ENCODE peak calls at places on chromosomes 11 and 22, in four cellular contexts. One of them, this sample, is unnamed.

GRCh38 chr11:47986742-47987141 is 6.4 kb downstream of the PTPRJ start:
- DNase-seq in M059J: peak
- DNase-seq in SHP77: no peak
- DNase-seq in globus pallidus: no peak
- DNase-seq in this sample: no peak

GRCh38 chr11:123231263-123231662 is 36.2 kb upstream of the CLMP start:
- DNase-seq in M059J: no peak
- DNase-seq in SHP77: no peak
- DNase-seq in globus pallidus: no peak
- DNase-seq in this sample: peak

GRCh38 chr11:1826552-1827094 is 8.2 kb upstream of the SYT8 start:
- DNase-seq in M059J: peak
- DNase-seq in SHP77: no peak
- DNase-seq in globus pallidus: no peak
- DNase-seq in this sample: peak

GRCh38 chr11:132910016-132910760 is 622.1 kb downstream of the OPCML start:
- DNase-seq in M059J: no peak
- DNase-seq in SHP77: no peak
- DNase-seq in globus pallidus: no peak
- DNase-seq in this sample: no peak

GRCh38 chr22:39946571-39947407 is 13.4 kb upstream of the TMA7B start:
- DNase-seq in M059J: no peak
- DNase-seq in SHP77: peak
- DNase-seq in globus pallidus: peak
- DNase-seq in this sample: no peak

GRCh38 chr11:123063396-123064267 is 1.7 kb upstream of the HSPA8 start:
- DNase-seq in M059J: peak
- DNase-seq in SHP77: peak
- DNase-seq in globus pallidus: peak
- DNase-seq in this sample: peak

GRCh38 chr22:42294034-42294985 is 23.9 kb upstream of the TCF20 start:
- DNase-seq in M059J: peak
- DNase-seq in SHP77: no peak
- DNase-seq in globus pallidus: no peak
- DNase-seq in this sample: peak

GRCh38 chr11:14149683-14150082 is 187.2 kb downstream of the SPON1 start:
- DNase-seq in M059J: no peak
- DNase-seq in SHP77: no peak
- DNase-seq in globus pallidus: no peak
- DNase-seq in this sample: no peak

GRCh38 chr22:20159088-20159487 is 8.2 kb upstream of the CCDC188 start:
- DNase-seq in M059J: no peak
- DNase-seq in SHP77: no peak
- DNase-seq in globus pallidus: no peak
- DNase-seq in this sample: no peak

GRCh38 chr22:22703715-22704114 is 59.3 kb downstream of the GGTLC2 start:
- DNase-seq in M059J: peak
- DNase-seq in SHP77: no peak
- DNase-seq in globus pallidus: no peak
- DNase-seq in this sample: peak

GRCh38 chr11:75562836-75563484 is 907 bp downstream of the SERPINH1 start:
- DNase-seq in M059J: peak
- DNase-seq in SHP77: no peak
- DNase-seq in globus pallidus: no peak
- DNase-seq in this sample: peak

GRCh38 chr22:26939466-26939865 is 282.1 kb downstream of the MIAT start:
- DNase-seq in M059J: no peak
- DNase-seq in SHP77: no peak
- DNase-seq in globus pallidus: no peak
- DNase-seq in this sample: peak

GRCh38 chr11:76824083-76824939 is 36.4 kb upstream of the ACER3 start:
- DNase-seq in M059J: peak
- DNase-seq in SHP77: no peak
- DNase-seq in globus pallidus: no peak
- DNase-seq in this sample: peak

GRCh38 chr11:134792044-134792443 is 380.0 kb upstream of the B3GAT1 start:
- DNase-seq in M059J: peak
- DNase-seq in SHP77: no peak
- DNase-seq in globus pallidus: no peak
- DNase-seq in this sample: no peak

GRCh38 chr11:131943296-131943695 is 572.9 kb downstream of the NTM start:
- DNase-seq in M059J: no peak
- DNase-seq in SHP77: no peak
- DNase-seq in globus pallidus: no peak
- DNase-seq in this sample: no peak

GRCh38 chr11:47394050-47394321 is 14.4 kb upstream of the SLC39A13 start:
- DNase-seq in M059J: no peak
- DNase-seq in SHP77: no peak
- DNase-seq in globus pallidus: no peak
- DNase-seq in this sample: no peak

GRCh38 chr11:43923327-43924111 is 18.9 kb upstream of the C11orf96 start:
- DNase-seq in M059J: peak
- DNase-seq in SHP77: no peak
- DNase-seq in globus pallidus: peak
- DNase-seq in this sample: peak

GRCh38 chr11:126764221-126764620 is 236.3 kb downstream of the KIRREL3 start:
- DNase-seq in M059J: peak
- DNase-seq in SHP77: no peak
- DNase-seq in globus pallidus: no peak
- DNase-seq in this sample: peak

GRCh38 chr11:68881320-68881719 is 22.3 kb downstream of the MRPL21 start:
- DNase-seq in M059J: no peak
- DNase-seq in SHP77: no peak
- DNase-seq in globus pallidus: no peak
- DNase-seq in this sample: no peak

GRCh38 chr11:116958246-116958645 is 120.8 kb upstream of the APOA1 start:
- DNase-seq in M059J: no peak
- DNase-seq in SHP77: no peak
- DNase-seq in globus pallidus: no peak
- DNase-seq in this sample: no peak

GRCh38 chr11:64644348-64645242 is 53.6 kb downstream of the SLC22A12 start:
- DNase-seq in M059J: peak
- DNase-seq in SHP77: no peak
- DNase-seq in globus pallidus: no peak
- DNase-seq in this sample: no peak

GRCh38 chr11:65047581-65048422 is 6.8 kb downstream of the SAC3D1 start:
- DNase-seq in M059J: no peak
- DNase-seq in SHP77: no peak
- DNase-seq in globus pallidus: no peak
- DNase-seq in this sample: peak

GRCh38 chr11:19713221-19714092 is 820 bp downstream of the NAV2 start:
- DNase-seq in M059J: peak
- DNase-seq in SHP77: no peak
- DNase-seq in globus pallidus: no peak
- DNase-seq in this sample: no peak

GRCh38 chr11:66443602-66444001 is 5.0 kb upstream of the MRPL11 start:
- DNase-seq in M059J: peak
- DNase-seq in SHP77: no peak
- DNase-seq in globus pallidus: no peak
- DNase-seq in this sample: peak